ENCODE peak calls at places on chromosomes 6 and 20, in eight cellular contexts. P is AG04450; V is stimulated activated CD8-positive, alpha-beta memory T cell treated with anti-CD3 and anti-CD28 coated beads, Interleukin-7, amount 100 ng/mL, for 1 hour; W is HepG2; O is NCI-H69; D is EL; H is GM04503; U is SK-N-SH. L is an unnamed sample.

GRCh38 chr20:24700166-24700860 is 230.9 kb downstream of the SYNDIG1 start:
- DNase-seq in W (no peak), H (no peak), P (no peak), V (no peak), O (no peak), U (no peak), D (no peak), L (no peak)

GRCh38 chr6:48817714-48818113 is 645.3 kb downstream of the MMUT start:
- DNase-seq in W (no peak), V (no peak), U (no peak), H (peak), D (no peak), P (no peak), O (peak), L (no peak)

GRCh38 chr20:18637296-18637695 is 49.4 kb downstream of the DTD1 start:
- DNase-seq in P (no peak), O (no peak), U (no peak), W (no peak), H (no peak), D (no peak), V (no peak), L (no peak)

GRCh38 chr6:960356-960755 is 267.4 kb upstream of the EXOC2 start:
- DNase-seq in W (no peak), U (no peak), P (no peak), O (no peak), H (no peak), V (no peak), D (no peak), L (no peak)

GRCh38 chr6:26432622-26433021 is 7.7 kb upstream of the BTN3A3 start:
- DNase-seq in V (no peak), O (no peak), U (no peak), D (peak), P (no peak), H (no peak), W (peak), L (peak)

GRCh38 chr6:54879188-54879985 is 32.8 kb downstream of the FAM83B start:
- DNase-seq in D (no peak), W (no peak), V (no peak), H (no peak), P (no peak), O (peak), U (no peak), L (no peak)

GRCh38 chr6:18359237-18359885 is 27.8 kb upstream of the RNF144B start:
- DNase-seq in O (no peak), W (no peak), U (no peak), H (no peak), V (no peak), D (no peak), P (no peak), L (no peak)

GRCh38 chr6:141513830-141514229 is 618.9 kb upstream of the GJE1 start:
- DNase-seq in V (no peak), W (no peak), P (no peak), O (no peak), H (no peak), U (no peak), D (peak), L (no peak)

GRCh38 chr20:58224097-58224496 is 4.4 kb downstream of the ANKRD60 start:
- DNase-seq in V (no peak), H (no peak), D (no peak), U (no peak), P (no peak), O (no peak), W (no peak), L (no peak)

GRCh38 chr6:22132662-22133061 is 164.2 kb downstream of the PRL start:
- DNase-seq in O (no peak), H (no peak), W (no peak), V (no peak), P (no peak), D (no peak), U (no peak), L (no peak)

GRCh38 chr6:102458990-102459389 is 1065.5 kb downstream of the GRIK2 start:
- DNase-seq in P (no peak), D (no peak), H (no peak), O (no peak), W (no peak), V (no peak), U (no peak), L (no peak)

GRCh38 chr6:167214216-167214615 is 56.4 kb upstream of the GPR31 start:
- DNase-seq in O (no peak), U (peak), H (no peak), W (no peak), D (no peak), V (no peak), P (no peak), L (no peak)

GRCh38 chr6:33000053-33000452 is 9.3 kb downstream of the HLA-DOA start:
- DNase-seq in U (no peak), P (no peak), W (peak), O (peak), D (no peak), H (no peak), V (no peak), L (no peak)

GRCh38 chr6:38153946-38154345 is 334.4 kb downstream of the ZFAND3 start:
- DNase-seq in P (no peak), W (no peak), D (no peak), V (no peak), H (no peak), U (no peak), O (no peak), L (no peak)

GRCh38 chr6:33719326-33719987 is 8.0 kb upstream of the UQCC2 start:
- DNase-seq in V (no peak), U (no peak), D (no peak), W (no peak), P (no peak), O (peak), H (no peak), L (no peak)

GRCh38 chr20:36506253-36506652 is 35.1 kb upstream of the MYL9 start:
- DNase-seq in V (no peak), O (peak), P (no peak), H (no peak), W (peak), U (no peak), D (no peak), L (no peak)

GRCh38 chr20:62795023-62795761 is 1.1 kb upstream of the MRGBP start:
- DNase-seq in U (peak), P (no peak), H (no peak), O (peak), V (peak), W (peak), D (peak), L (no peak)

GRCh38 chr6:12354499-12354898 is 64.3 kb downstream of the EDN1 start:
- DNase-seq in U (no peak), D (peak), O (no peak), V (no peak), W (no peak), P (no peak), H (peak), L (no peak)

GRCh38 chr6:37092851-37093727 is 76.9 kb upstream of the PIM1 start:
- DNase-seq in P (no peak), V (no peak), U (no peak), D (no peak), O (peak), H (no peak), W (no peak), L (no peak)

GRCh38 chr20:13671500-13672288 is 33.0 kb upstream of the TASP1 start:
- DNase-seq in H (peak), D (peak), U (no peak), V (no peak), O (no peak), P (no peak), W (no peak), L (peak)

GRCh38 chr6:11785953-11786579 is 7.5 kb upstream of the ADTRP start:
- DNase-seq in O (no peak), V (no peak), U (no peak), D (no peak), H (no peak), W (no peak), P (no peak), L (no peak)

GRCh38 chr6:115783402-115784061 is 277.2 kb downstream of the FRK start:
- DNase-seq in H (no peak), V (no peak), D (peak), W (no peak), O (no peak), P (no peak), U (no peak), L (no peak)

GRCh38 chr6:140857734-140858380 is 1274.9 kb upstream of the GJE1 start:
- DNase-seq in H (peak), W (no peak), P (peak), O (peak), D (peak), V (no peak), U (no peak), L (no peak)

GRCh38 chr20:56735087-56735642 is 106.1 kb downstream of the TFAP2C start:
- DNase-seq in O (peak), V (no peak), U (no peak), H (no peak), P (no peak), W (no peak), D (no peak), L (no peak)

GRCh38 chr20:22920898-22921297 is 114.2 kb upstream of the SSTR4 start:
- DNase-seq in H (no peak), V (no peak), D (no peak), W (no peak), U (no peak), P (no peak), O (no peak), L (no peak)

GRCh38 chr20:8616792-8617191 is 452.1 kb upstream of the PLCB4 start:
- DNase-seq in O (peak), V (no peak), P (no peak), H (peak), U (no peak), W (no peak), D (no peak), L (no peak)

GRCh38 chr6:159170999-159171712 is 2.0 kb downstream of the FNDC1 start:
- DNase-seq in P (peak), V (no peak), D (peak), W (no peak), U (no peak), O (no peak), H (no peak), L (peak)

GRCh38 chr6:16540804-16541752 is 220.2 kb downstream of the ATXN1 start:
- DNase-seq in O (no peak), W (no peak), U (no peak), H (peak), D (no peak), P (no peak), V (no peak), L (no peak)

GRCh38 chr6:156455847-156456246 is 321.3 kb upstream of the ARID1B start:
- DNase-seq in P (no peak), V (no peak), D (no peak), O (peak), U (no peak), W (no peak), H (no peak), L (no peak)